ENCODE peak calls at places on chromosome 18, in seven cellular contexts. One of them, this sample, is unnamed.
A peak's percentile ranks its signal among the peaks of the same experiment; 100 is the strongest.

GRCh38 chr18:46226461-46226860 is 122.3 kb downstream of the HAUS1 start:
- DNase-seq in neural progenitor cell: no peak
- DNase-seq in hepatocyte: no peak
- DNase-seq in SK-N-SH: no peak
- DNase-seq in HCT116: no peak
- DNase-seq in PC-3: no peak
- DNase-seq in OCI-LY7: no peak
- DNase-seq in this sample: no peak

GRCh38 chr18:73458186-73458964 is 590.6 kb upstream of the NETO1 start:
- DNase-seq in neural progenitor cell: no peak
- DNase-seq in hepatocyte: no peak
- DNase-seq in SK-N-SH: no peak
- DNase-seq in HCT116: no peak
- DNase-seq in PC-3: no peak
- DNase-seq in OCI-LY7: no peak
- DNase-seq in this sample: no peak

GRCh38 chr18:62953663-62954062 is 238.3 kb downstream of the PHLPP1 start:
- DNase-seq in neural progenitor cell: no peak
- DNase-seq in hepatocyte: no peak
- DNase-seq in SK-N-SH: no peak
- DNase-seq in HCT116: no peak
- DNase-seq in PC-3: no peak
- DNase-seq in OCI-LY7: no peak
- DNase-seq in this sample: no peak

GRCh38 chr18:28095041-28095440 is 81.9 kb downstream of the CDH2 start:
- DNase-seq in neural progenitor cell: no peak
- DNase-seq in hepatocyte: no peak
- DNase-seq in SK-N-SH: no peak
- DNase-seq in HCT116: no peak
- DNase-seq in PC-3: peak; percentile 29
- DNase-seq in OCI-LY7: no peak
- DNase-seq in this sample: no peak

GRCh38 chr18:47747260-47747795 is 183.1 kb downstream of the SMAD2 start:
- DNase-seq in neural progenitor cell: no peak
- DNase-seq in hepatocyte: no peak
- DNase-seq in SK-N-SH: no peak
- DNase-seq in HCT116: no peak
- DNase-seq in PC-3: no peak
- DNase-seq in OCI-LY7: no peak
- DNase-seq in this sample: no peak

GRCh38 chr18:9825571-9826073 is 60.2 kb upstream of the TXNDC2 start:
- DNase-seq in neural progenitor cell: no peak
- DNase-seq in hepatocyte: peak; percentile 79
- DNase-seq in SK-N-SH: no peak
- DNase-seq in HCT116: peak; percentile 83
- DNase-seq in PC-3: peak; percentile 95
- DNase-seq in OCI-LY7: peak; percentile 2
- DNase-seq in this sample: no peak

GRCh38 chr18:3094355-3094684 is 81.4 kb upstream of the LPIN2 start:
- DNase-seq in neural progenitor cell: no peak
- DNase-seq in hepatocyte: no peak
- DNase-seq in SK-N-SH: no peak
- DNase-seq in HCT116: no peak
- DNase-seq in PC-3: no peak
- DNase-seq in OCI-LY7: peak; percentile 11
- DNase-seq in this sample: no peak

GRCh38 chr18:57154389-57154788 is 7.5 kb downstream of the BOD1L2 start:
- DNase-seq in neural progenitor cell: no peak
- DNase-seq in hepatocyte: no peak
- DNase-seq in SK-N-SH: no peak
- DNase-seq in HCT116: no peak
- DNase-seq in PC-3: no peak
- DNase-seq in OCI-LY7: no peak
- DNase-seq in this sample: no peak

GRCh38 chr18:13835202-13835601 is 11.3 kb downstream of the MC5R start:
- DNase-seq in neural progenitor cell: peak; percentile 22
- DNase-seq in hepatocyte: no peak
- DNase-seq in SK-N-SH: no peak
- DNase-seq in HCT116: no peak
- DNase-seq in PC-3: no peak
- DNase-seq in OCI-LY7: no peak
- DNase-seq in this sample: no peak

DNA sequence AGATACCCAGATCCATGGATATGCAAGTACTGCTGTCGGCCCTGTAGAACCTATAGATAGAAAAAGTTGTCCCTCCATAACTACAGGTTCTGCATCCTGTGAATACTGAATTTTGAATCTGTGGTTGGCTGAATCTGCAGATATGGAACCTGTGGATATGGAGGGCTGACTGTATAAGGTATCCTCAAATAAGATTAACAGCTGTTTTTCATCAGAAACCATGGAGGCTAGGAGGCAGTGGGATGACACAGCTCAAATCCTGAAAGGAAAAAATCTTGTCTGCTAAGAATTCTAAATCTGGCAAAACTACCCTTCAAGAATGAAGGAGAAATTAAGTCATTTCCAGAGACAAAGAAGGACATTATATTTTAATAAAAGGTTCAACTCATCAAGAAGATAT is 14.7 kb upstream of the ACAA2 start:
- DNase-seq in neural progenitor cell: no peak
- DNase-seq in hepatocyte: no peak
- DNase-seq in SK-N-SH: no peak
- DNase-seq in HCT116: no peak
- DNase-seq in PC-3: no peak
- DNase-seq in OCI-LY7: no peak
- DNase-seq in this sample: no peak
- TF ChIP-seq EZH2phosphoT487 in neural progenitor cell: no peak
- TF ChIP-seq EZH2phosphoT487 in hepatocyte: no peak
- TF ChIP-seq EZH2phosphoT487 in SK-N-SH: no peak
- TF ChIP-seq EZH2phosphoT487 in HCT116: no peak
- TF ChIP-seq EZH2phosphoT487 in PC-3: no peak
- TF ChIP-seq EZH2phosphoT487 in OCI-LY7: no peak
- TF ChIP-seq EZH2phosphoT487 in this sample: no peak

DNA sequence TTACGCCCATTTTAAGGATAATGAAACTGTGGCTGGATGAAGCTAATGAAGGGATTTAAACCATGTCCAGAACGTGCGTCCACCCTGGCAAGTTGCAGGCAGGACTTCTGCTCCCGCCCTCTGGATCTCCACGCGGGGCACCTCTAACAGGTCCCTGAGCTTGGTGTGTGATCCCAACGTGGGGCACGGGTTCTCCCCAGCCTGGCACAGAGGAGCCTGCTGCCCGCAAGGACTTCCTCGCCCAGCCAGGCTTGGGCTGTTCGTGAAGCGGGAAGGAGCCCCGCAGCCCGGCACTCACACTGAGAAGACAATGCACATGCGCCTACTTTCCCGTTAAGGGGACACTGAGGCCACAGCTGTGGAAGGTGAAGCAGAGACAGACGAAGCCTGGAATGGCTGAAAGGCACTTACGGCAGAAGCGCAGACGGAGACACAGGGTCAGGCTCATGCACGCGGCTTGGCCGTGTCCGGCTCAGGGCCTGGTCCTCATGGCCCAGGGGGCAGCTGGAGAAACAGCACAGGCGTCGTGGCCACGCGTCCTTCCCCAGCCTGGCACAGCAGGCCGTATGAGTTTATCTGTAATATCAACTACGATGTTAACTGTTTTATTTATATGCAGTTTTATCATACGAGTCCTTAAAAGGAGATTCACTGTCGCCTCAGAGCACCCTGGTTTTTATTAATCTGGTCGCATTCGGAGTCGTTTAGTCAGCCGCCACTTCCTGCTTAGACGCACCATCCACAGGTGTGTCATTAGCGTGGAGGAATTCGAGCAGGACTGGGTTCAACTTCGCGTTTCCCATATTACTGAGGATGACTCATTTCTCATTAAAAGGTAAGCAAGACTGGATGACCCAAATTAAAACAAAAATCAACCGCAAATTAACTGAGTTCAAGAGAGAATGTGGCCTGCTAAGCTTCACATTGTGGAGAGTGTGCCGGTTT is 835.9 kb downstream of the GALR1 start:
- DNase-seq in neural progenitor cell: no peak
- DNase-seq in hepatocyte: no peak
- DNase-seq in SK-N-SH: no peak
- DNase-seq in HCT116: no peak
- DNase-seq in PC-3: no peak
- DNase-seq in OCI-LY7: no peak
- DNase-seq in this sample: no peak
- H3K9me3 ChIP-seq in neural progenitor cell: no peaks in the 10 kb centered on the region
- H3K9me3 ChIP-seq in hepatocyte: no peaks in the 10 kb centered on the region
- H3K9me3 ChIP-seq in SK-N-SH: no peaks in the 10 kb centered on the region
- H3K9me3 ChIP-seq in HCT116: peaks cover 15% of the 10 kb centered on the region
- H3K9me3 ChIP-seq in PC-3: no peaks in the 10 kb centered on the region
- H3K9me3 ChIP-seq in OCI-LY7: no peaks in the 10 kb centered on the region
- H3K9me3 ChIP-seq in this sample: no peaks in the 10 kb centered on the region

GRCh38 chr18:58194028-58194427 is 150.0 kb downstream of the NEDD4L start:
- DNase-seq in neural progenitor cell: peak; percentile 63
- DNase-seq in hepatocyte: peak; percentile 73
- DNase-seq in SK-N-SH: peak; percentile 57
- DNase-seq in HCT116: no peak
- DNase-seq in PC-3: peak; percentile 6
- DNase-seq in OCI-LY7: no peak
- DNase-seq in this sample: no peak
- TF ChIP-seq CTCF in neural progenitor cell: peak; percentile 49
- TF ChIP-seq CTCF in hepatocyte: peak; percentile 50
- TF ChIP-seq CTCF in SK-N-SH: peak; percentile 34
- TF ChIP-seq CTCF in HCT116: peak; percentile 58
- TF ChIP-seq CTCF in PC-3: peak; percentile 43
- TF ChIP-seq CTCF in OCI-LY7: no peak
- TF ChIP-seq CTCF in this sample: no peak

DNA sequence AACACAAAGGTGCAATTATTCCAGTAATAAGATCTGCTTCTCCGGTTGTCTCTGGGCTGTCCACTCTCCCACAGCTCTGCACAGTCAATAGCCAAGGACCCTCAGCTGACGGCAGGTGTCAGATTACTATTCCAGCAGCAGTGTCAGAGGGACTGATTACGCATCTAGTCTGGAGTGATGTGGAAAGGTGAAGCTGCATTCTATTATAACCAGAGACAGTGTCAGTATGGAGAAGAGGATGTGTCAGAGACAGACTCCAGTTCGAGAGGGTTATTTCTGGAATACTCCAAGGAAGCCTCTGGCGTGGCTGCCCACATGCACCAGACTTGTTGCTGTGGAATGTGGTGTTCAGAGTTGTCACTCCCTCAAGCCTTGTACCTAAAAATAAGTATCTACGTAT is 163.6 kb upstream of the TMEM200C start:
- DNase-seq in neural progenitor cell: peak; percentile 61
- DNase-seq in hepatocyte: peak; percentile 6
- DNase-seq in SK-N-SH: no peak
- DNase-seq in HCT116: no peak
- DNase-seq in PC-3: peak; percentile 14
- DNase-seq in OCI-LY7: no peak
- DNase-seq in this sample: no peak
- TF ChIP-seq EZH2phosphoT487 in neural progenitor cell: no peak
- TF ChIP-seq EZH2phosphoT487 in hepatocyte: no peak
- TF ChIP-seq EZH2phosphoT487 in SK-N-SH: no peak
- TF ChIP-seq EZH2phosphoT487 in HCT116: no peak
- TF ChIP-seq EZH2phosphoT487 in PC-3: no peak
- TF ChIP-seq EZH2phosphoT487 in OCI-LY7: no peak
- TF ChIP-seq EZH2phosphoT487 in this sample: no peak

GRCh38 chr18:8685141-8685913 is 20.0 kb upstream of the MTCL1 start:
- DNase-seq in neural progenitor cell: peak; percentile 37
- DNase-seq in hepatocyte: no peak
- DNase-seq in SK-N-SH: no peak
- DNase-seq in HCT116: no peak
- DNase-seq in PC-3: peak; percentile 44
- DNase-seq in OCI-LY7: no peak
- DNase-seq in this sample: no peak
- H3K9me3 ChIP-seq in neural progenitor cell: no peaks in the 10 kb centered on the region
- H3K9me3 ChIP-seq in hepatocyte: no peaks in the 10 kb centered on the region
- H3K9me3 ChIP-seq in SK-N-SH: no peaks in the 10 kb centered on the region
- H3K9me3 ChIP-seq in HCT116: no peaks in the 10 kb centered on the region
- H3K9me3 ChIP-seq in PC-3: no peaks in the 10 kb centered on the region
- H3K9me3 ChIP-seq in OCI-LY7: no peaks in the 10 kb centered on the region
- H3K9me3 ChIP-seq in this sample: no peaks in the 10 kb centered on the region

GRCh38 chr18:23257153-23257552 is 121.9 kb downstream of the CABLES1 start:
- DNase-seq in neural progenitor cell: no peak
- DNase-seq in hepatocyte: no peak
- DNase-seq in SK-N-SH: no peak
- DNase-seq in HCT116: no peak
- DNase-seq in PC-3: no peak
- DNase-seq in OCI-LY7: no peak
- DNase-seq in this sample: no peak

GRCh38 chr18:23260932-23261590 is 125.8 kb downstream of the CABLES1 start:
- DNase-seq in neural progenitor cell: no peak
- DNase-seq in hepatocyte: no peak
- DNase-seq in SK-N-SH: no peak
- DNase-seq in HCT116: no peak
- DNase-seq in PC-3: peak; percentile 52
- DNase-seq in OCI-LY7: no peak
- DNase-seq in this sample: no peak

GRCh38 chr18:23258566-23259265 is 123.4 kb downstream of the CABLES1 start:
- DNase-seq in neural progenitor cell: no peak
- DNase-seq in hepatocyte: no peak
- DNase-seq in SK-N-SH: no peak
- DNase-seq in HCT116: no peak
- DNase-seq in PC-3: peak; percentile 4
- DNase-seq in OCI-LY7: no peak
- DNase-seq in this sample: no peak

GRCh38 chr18:23257686-23258565 is 122.6 kb downstream of the CABLES1 start:
- DNase-seq in neural progenitor cell: no peak
- DNase-seq in hepatocyte: no peak
- DNase-seq in SK-N-SH: no peak
- DNase-seq in HCT116: no peak
- DNase-seq in PC-3: peak; percentile 68
- DNase-seq in OCI-LY7: no peak
- DNase-seq in this sample: no peak

GRCh38 chr18:23259701-23260661 is 124.7 kb downstream of the CABLES1 start:
- DNase-seq in neural progenitor cell: peak; percentile 91
- DNase-seq in hepatocyte: peak; percentile 89
- DNase-seq in SK-N-SH: peak; percentile 80
- DNase-seq in HCT116: no peak
- DNase-seq in PC-3: peak; percentile 89
- DNase-seq in OCI-LY7: peak; percentile 74
- DNase-seq in this sample: no peak
- TF ChIP-seq CTCF in neural progenitor cell: no peak
- TF ChIP-seq CTCF in hepatocyte: no peak
- TF ChIP-seq CTCF in SK-N-SH: no peak
- TF ChIP-seq CTCF in HCT116: no peak
- TF ChIP-seq CTCF in PC-3: no peak
- TF ChIP-seq CTCF in OCI-LY7: no peak
- TF ChIP-seq CTCF in this sample: no peak

GRCh38 chr18:68713791-68714190 is 1.1 kb downstream of the TMX3 start:
- DNase-seq in neural progenitor cell: no peak
- DNase-seq in hepatocyte: no peak
- DNase-seq in SK-N-SH: no peak
- DNase-seq in HCT116: no peak
- DNase-seq in PC-3: peak; percentile 31
- DNase-seq in OCI-LY7: no peak
- DNase-seq in this sample: no peak
- TF ChIP-seq EZH2phosphoT487 in neural progenitor cell: no peak
- TF ChIP-seq EZH2phosphoT487 in hepatocyte: no peak
- TF ChIP-seq EZH2phosphoT487 in SK-N-SH: no peak
- TF ChIP-seq EZH2phosphoT487 in HCT116: no peak
- TF ChIP-seq EZH2phosphoT487 in PC-3: no peak
- TF ChIP-seq EZH2phosphoT487 in OCI-LY7: no peak
- TF ChIP-seq EZH2phosphoT487 in this sample: no peak

GRCh38 chr18:38464024-38464423 is 898.4 kb upstream of the CELF4 start:
- DNase-seq in neural progenitor cell: no peak
- DNase-seq in hepatocyte: no peak
- DNase-seq in SK-N-SH: no peak
- DNase-seq in HCT116: no peak
- DNase-seq in PC-3: no peak
- DNase-seq in OCI-LY7: no peak
- DNase-seq in this sample: no peak
- H3K9me3 ChIP-seq in neural progenitor cell: no peaks in the 10 kb centered on the region
- H3K9me3 ChIP-seq in hepatocyte: no peaks in the 10 kb centered on the region
- H3K9me3 ChIP-seq in SK-N-SH: no peaks in the 10 kb centered on the region
- H3K9me3 ChIP-seq in HCT116: peaks cover 31% of the 10 kb centered on the region
- H3K9me3 ChIP-seq in PC-3: no peaks in the 10 kb centered on the region
- H3K9me3 ChIP-seq in OCI-LY7: no peaks in the 10 kb centered on the region
- H3K9me3 ChIP-seq in this sample: no peaks in the 10 kb centered on the region

This sample was measured in MM.1S.